ENCODE peak calls at places on chromosomes 3 and 15, in four cellular contexts. One of them, this sample, is unnamed.

GRCh38 chr3:133925960-133926735 is 30.5 kb upstream of the RAB6B start:
- DNase-seq in MM.1S: no peak
- DNase-seq in A549: no peak
- DNase-seq in colonic mucosa: peak
- DNase-seq in this sample: no peak

GRCh38 chr15:42511010-42511396 is 15.6 kb downstream of the SNAP23 start:
- DNase-seq in MM.1S: no peak
- DNase-seq in A549: no peak
- DNase-seq in colonic mucosa: no peak
- DNase-seq in this sample: no peak

GRCh38 chr3:153061938-153062528 is 100.0 kb upstream of the RAP2B start:
- DNase-seq in MM.1S: no peak
- DNase-seq in A549: no peak
- DNase-seq in colonic mucosa: no peak
- DNase-seq in this sample: no peak

GRCh38 chr3:20056727-20057611 is 16.7 kb downstream of the KAT2B start:
- DNase-seq in MM.1S: no peak
- DNase-seq in A549: peak
- DNase-seq in colonic mucosa: no peak
- DNase-seq in this sample: no peak

GRCh38 chr3:148466143-148466542 is 231.6 kb upstream of the AGTR1 start:
- DNase-seq in MM.1S: no peak
- DNase-seq in A549: no peak
- DNase-seq in colonic mucosa: no peak
- DNase-seq in this sample: peak

GRCh38 chr3:99108508-99108907 is 207.0 kb upstream of the DCBLD2 start:
- DNase-seq in MM.1S: no peak
- DNase-seq in A549: peak
- DNase-seq in colonic mucosa: no peak
- DNase-seq in this sample: peak

GRCh38 chr15:29259233-29259632 is 10.4 kb downstream of the NSMCE3 start:
- DNase-seq in MM.1S: no peak
- DNase-seq in A549: no peak
- DNase-seq in colonic mucosa: no peak
- DNase-seq in this sample: no peak

GRCh38 chr3:4633078-4634004 is 140.2 kb downstream of the ITPR1 start:
- DNase-seq in MM.1S: peak
- DNase-seq in A549: peak
- DNase-seq in colonic mucosa: no peak
- DNase-seq in this sample: peak

GRCh38 chr3:52109556-52110380 is 44.5 kb downstream of the POC1A start:
- DNase-seq in MM.1S: no peak
- DNase-seq in A549: no peak
- DNase-seq in colonic mucosa: no peak
- DNase-seq in this sample: no peak

GRCh38 chr3:114624676-114625181 is 330.9 kb downstream of the TIGIT start:
- DNase-seq in MM.1S: no peak
- DNase-seq in A549: peak
- DNase-seq in colonic mucosa: peak
- DNase-seq in this sample: no peak

GRCh38 chr3:99836681-99837080 is 19.0 kb downstream of the CMSS1 start:
- DNase-seq in MM.1S: no peak
- DNase-seq in A549: no peak
- DNase-seq in colonic mucosa: peak
- DNase-seq in this sample: no peak

GRCh38 chr3:181326637-181327223 is 337.2 kb upstream of the DNAJC19 start:
- DNase-seq in MM.1S: peak
- DNase-seq in A549: peak
- DNase-seq in colonic mucosa: no peak
- DNase-seq in this sample: peak

GRCh38 chr15:34327906-34328305 is 9.7 kb downstream of the SLC12A6 start:
- DNase-seq in MM.1S: peak
- DNase-seq in A549: no peak
- DNase-seq in colonic mucosa: no peak
- DNase-seq in this sample: no peak

GRCh38 chr15:58043192-58043903 is 22.2 kb downstream of the ALDH1A2 start:
- DNase-seq in MM.1S: peak
- DNase-seq in A549: peak
- DNase-seq in colonic mucosa: peak
- DNase-seq in this sample: peak

GRCh38 chr15:44264148-44264547 is 24.4 kb upstream of the GOLM2 start:
- DNase-seq in MM.1S: no peak
- DNase-seq in A549: no peak
- DNase-seq in colonic mucosa: no peak
- DNase-seq in this sample: no peak

GRCh38 chr3:152719264-152719663 is 115.7 kb upstream of the P2RY1 start:
- DNase-seq in MM.1S: no peak
- DNase-seq in A549: no peak
- DNase-seq in colonic mucosa: no peak
- DNase-seq in this sample: no peak

DNA sequence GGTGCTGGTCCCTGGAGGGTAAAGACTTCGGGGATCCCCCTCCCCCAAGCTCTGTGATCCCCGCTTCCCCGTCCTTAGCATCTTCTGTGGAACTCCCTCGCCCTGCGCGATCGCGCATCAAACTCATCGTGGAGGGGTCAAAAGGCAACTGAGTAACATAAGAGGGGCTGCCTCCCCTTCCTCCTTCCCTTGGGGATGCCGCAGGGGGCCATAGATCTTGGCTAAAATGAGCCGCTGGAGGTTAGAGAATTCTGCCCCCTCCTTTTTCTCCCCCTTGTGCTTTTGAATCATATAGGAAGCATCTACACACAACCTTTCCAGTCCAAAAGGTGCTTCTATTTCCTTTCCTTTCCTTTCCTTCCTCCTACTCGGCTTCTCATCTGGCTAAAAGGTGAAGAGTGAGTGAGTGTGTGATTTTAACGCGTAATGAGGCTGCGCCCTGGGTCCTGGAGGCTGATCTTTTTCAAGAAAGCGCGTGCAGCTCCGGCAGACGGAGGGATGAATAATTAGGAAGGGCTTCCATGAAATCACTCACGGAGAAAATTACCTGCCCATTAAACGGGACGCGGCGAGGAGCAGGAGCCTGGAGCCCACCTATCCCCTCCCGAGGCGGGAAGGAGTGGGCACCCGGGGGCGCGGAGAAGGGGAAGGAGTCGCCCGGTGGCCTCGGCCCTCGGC is 832 bp upstream of the ROBO2 start:
- DNase-seq in MM.1S: no peak
- DNase-seq in A549: no peak
- DNase-seq in colonic mucosa: no peak
- DNase-seq in this sample: no peak
- H3K4me3 ChIP-seq in MM.1S: peak
- H3K4me3 ChIP-seq in A549: peak
- H3K4me3 ChIP-seq in colonic mucosa: peak
- H3K4me3 ChIP-seq in this sample: no peak

DNA sequence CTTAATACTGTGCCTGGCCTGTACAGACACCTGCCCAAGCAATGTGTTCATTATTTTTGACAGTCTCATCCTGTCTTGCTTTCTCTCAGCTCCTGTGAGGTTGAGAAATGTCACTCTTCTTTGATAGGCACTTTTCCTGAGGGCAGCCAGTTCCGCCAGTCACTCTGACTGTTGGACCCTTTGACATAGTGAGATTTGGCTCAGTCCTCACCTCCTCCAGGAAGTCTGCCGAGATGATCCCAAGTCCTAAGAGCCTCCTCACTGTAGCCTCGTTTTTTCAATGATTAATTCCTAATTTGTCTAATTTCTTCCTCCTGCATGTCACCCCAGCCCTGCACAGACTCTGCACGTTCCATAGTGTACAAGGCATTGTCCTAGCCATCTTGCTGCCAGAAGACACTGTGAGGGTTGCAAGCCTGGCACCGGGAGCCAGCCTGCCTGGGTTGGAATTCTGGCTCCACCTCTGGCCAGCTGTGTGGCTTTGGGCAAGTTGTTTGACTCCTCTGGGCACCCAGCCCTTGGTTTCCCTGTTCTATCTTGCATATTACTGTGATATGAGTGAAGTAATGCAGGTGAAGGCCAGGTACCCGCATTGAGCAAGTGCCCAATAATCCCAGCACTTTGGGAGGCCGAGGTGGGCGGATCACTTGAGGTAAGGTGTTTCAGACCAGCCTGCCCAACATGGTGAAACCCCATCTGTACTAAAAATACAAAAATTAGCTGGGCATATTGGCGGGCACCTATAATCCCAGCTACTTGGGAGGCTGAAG is 24.3 kb downstream of the RPLP1 start:
- DNase-seq in MM.1S: no peak
- DNase-seq in A549: no peak
- DNase-seq in colonic mucosa: no peak
- DNase-seq in this sample: no peak
- H3K4me3 ChIP-seq in MM.1S: no peak
- H3K4me3 ChIP-seq in A549: no peak
- H3K4me3 ChIP-seq in colonic mucosa: no peak
- H3K4me3 ChIP-seq in this sample: no peak

DNA sequence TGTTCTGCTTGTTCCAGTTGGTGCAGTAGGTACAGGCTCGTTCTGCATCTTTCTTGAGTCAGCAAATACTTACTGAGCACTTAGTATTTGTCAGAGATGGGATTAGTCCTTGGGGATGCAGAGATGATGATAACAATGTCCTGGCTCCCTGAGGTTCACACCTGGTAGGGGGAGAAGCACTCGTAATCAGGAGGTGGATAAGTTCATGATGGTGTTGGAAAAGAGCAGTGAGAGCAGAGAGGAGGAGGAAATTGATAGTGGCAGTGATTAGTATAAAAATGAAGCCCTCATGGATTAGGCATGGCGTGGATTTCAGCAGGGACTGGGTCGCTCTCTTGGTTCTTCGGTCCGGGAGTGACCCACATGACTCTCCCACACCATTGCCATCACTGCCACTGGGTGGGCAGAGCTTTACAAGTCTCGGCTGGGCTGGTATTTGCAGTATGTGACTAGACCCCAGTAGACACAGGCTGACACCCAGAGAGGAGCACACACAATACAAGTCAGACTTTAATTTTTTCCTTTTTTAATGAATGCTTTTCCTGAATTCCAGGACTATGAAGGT is 1.4 kb downstream of the SV2B start:
- DNase-seq in MM.1S: no peak
- DNase-seq in A549: no peak
- DNase-seq in colonic mucosa: no peak
- DNase-seq in this sample: no peak
- H3K4me3 ChIP-seq in MM.1S: no peak
- H3K4me3 ChIP-seq in A549: no peak
- H3K4me3 ChIP-seq in colonic mucosa: no peak
- H3K4me3 ChIP-seq in this sample: no peak

DNA sequence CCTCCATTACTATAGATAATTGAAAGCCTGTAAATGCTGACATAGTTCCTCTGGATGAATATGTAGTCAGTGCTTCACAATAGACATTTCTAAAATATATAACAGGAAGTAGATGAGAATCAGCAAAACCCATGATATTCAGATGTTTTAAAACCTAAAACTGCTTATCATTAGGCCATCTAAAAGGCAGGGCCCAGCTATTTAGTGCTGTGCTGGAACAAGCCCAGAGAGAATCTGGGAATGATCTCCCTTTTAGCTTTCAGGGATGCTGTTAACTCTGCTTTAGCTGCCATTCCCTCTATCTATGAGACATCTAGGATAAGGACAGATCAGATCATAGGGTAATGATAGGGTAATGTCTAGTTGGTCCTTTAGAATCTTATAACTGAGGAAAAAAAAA is 106.8 kb downstream of the SLMAP start:
- DNase-seq in MM.1S: no peak
- DNase-seq in A549: no peak
- DNase-seq in colonic mucosa: no peak
- DNase-seq in this sample: no peak
- H3K4me3 ChIP-seq in MM.1S: no peak
- H3K4me3 ChIP-seq in A549: no peak
- H3K4me3 ChIP-seq in colonic mucosa: no peak
- H3K4me3 ChIP-seq in this sample: no peak

GRCh38 chr3:56799251-56799882 is 2.4 kb downstream of the ARHGEF3 start:
- DNase-seq in MM.1S: peak
- DNase-seq in A549: peak
- DNase-seq in colonic mucosa: no peak
- DNase-seq in this sample: peak
- H3K4me3 ChIP-seq in MM.1S: peak
- H3K4me3 ChIP-seq in A549: no peak
- H3K4me3 ChIP-seq in colonic mucosa: no peak
- H3K4me3 ChIP-seq in this sample: peak

DNA sequence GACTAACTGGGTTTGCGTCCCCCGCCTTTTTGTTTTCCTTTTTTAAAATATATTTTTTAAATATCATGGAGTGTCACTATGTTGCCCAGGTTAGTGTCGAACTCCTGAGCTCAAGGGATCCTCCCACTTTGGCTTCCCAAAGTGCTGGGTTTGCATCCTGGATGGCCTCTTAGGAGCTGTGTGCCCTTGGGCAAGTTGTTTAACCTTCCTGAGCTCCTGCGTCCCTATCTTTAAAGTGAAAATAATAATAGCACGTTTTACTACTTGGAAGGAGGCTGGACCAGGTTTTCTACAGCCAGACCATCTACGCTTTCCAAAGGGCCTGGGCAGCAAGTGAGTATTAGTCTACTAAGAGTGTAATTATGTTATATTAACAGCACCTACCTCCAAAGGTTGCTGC is 44.2 kb upstream of the RNU6-1 start:
- DNase-seq in MM.1S: no peak
- DNase-seq in A549: no peak
- DNase-seq in colonic mucosa: no peak
- DNase-seq in this sample: no peak
- H3K4me3 ChIP-seq in MM.1S: no peak
- H3K4me3 ChIP-seq in A549: peak
- H3K4me3 ChIP-seq in colonic mucosa: peak
- H3K4me3 ChIP-seq in this sample: peak

GRCh38 chr15:75007216-75007615 is 11.9 kb downstream of the SCAMP5 start:
- DNase-seq in MM.1S: no peak
- DNase-seq in A549: no peak
- DNase-seq in colonic mucosa: no peak
- DNase-seq in this sample: no peak
- H3K4me3 ChIP-seq in MM.1S: no peak
- H3K4me3 ChIP-seq in A549: no peak
- H3K4me3 ChIP-seq in colonic mucosa: no peak
- H3K4me3 ChIP-seq in this sample: no peak

DNA sequence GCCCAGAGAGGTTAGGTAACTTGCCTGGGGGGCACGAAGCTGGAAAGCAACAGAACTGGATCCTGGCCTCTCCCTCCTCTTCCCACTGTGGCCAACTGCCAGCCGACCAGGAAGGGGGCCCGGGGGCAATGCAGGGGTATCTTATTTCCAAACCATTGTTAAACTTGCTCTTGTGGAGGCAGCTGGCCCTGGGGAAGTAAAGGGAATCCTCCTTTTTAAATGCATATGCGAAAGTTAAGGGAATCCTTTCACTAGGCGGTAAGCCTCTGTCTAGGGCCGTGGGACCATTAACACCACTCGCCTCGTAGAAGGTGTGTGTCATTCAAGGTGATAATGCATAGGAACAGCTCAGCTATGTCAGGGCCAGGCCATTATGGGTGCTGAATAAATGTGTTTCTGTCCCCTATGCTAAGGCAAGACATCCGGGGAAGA is 68.6 kb downstream of the ST6GAL1 start:
- DNase-seq in MM.1S: peak
- DNase-seq in A549: no peak
- DNase-seq in colonic mucosa: no peak
- DNase-seq in this sample: no peak
- H3K4me3 ChIP-seq in MM.1S: peak
- H3K4me3 ChIP-seq in A549: no peak
- H3K4me3 ChIP-seq in colonic mucosa: no peak
- H3K4me3 ChIP-seq in this sample: no peak

This sample was measured in Jurkat, Clone E6-1.